ENCODE peak calls at places on chromosomes 2 and 18, in eight cellular contexts. G is left ventricle myocardium superior; P is naive thymus-derived CD4-positive, alpha-beta T cell; S is activated effector memory CD4-positive, alpha-beta T cell treated with Interleukin-2 at 50 U/mL for 16 hours; N is frontal cortex; V is IMR-90; F is left ventricle myocardium inferior; D is NCI-H774. L is an unnamed sample.

GRCh38 chr2:27663463-27664244 is at the start of the genes SLC4A1AP and SUPT7L:
- DNase-seq in G (peak), P (peak), S (peak), N (peak), V (peak), F (peak), D (peak), L (peak)

GRCh38 chr2:127085260-127085666 is 21.7 kb downstream of the BIN1 start:
- DNase-seq in G (no peak), P (no peak), S (no peak), N (no peak), V (peak), F (no peak), D (no peak), L (no peak)

GRCh38 chr2:241788572-241788971 is 11.9 kb downstream of the GAL3ST2 start:
- DNase-seq in G (no peak), P (no peak), S (no peak), N (no peak), V (no peak), F (no peak), D (no peak), L (no peak)

GRCh38 chr18:48021273-48021914 is 90.9 kb upstream of the SMAD2 start:
- DNase-seq in G (no peak), P (no peak), S (no peak), N (no peak), V (no peak), F (no peak), D (no peak), L (no peak)

GRCh38 chr2:119158563-119159347 is at the start of gene C1QL2:
- DNase-seq in G (peak), P (no peak), S (no peak), N (peak), V (no peak), F (no peak), D (no peak), L (no peak)

GRCh38 chr18:22253156-22253555 is 83.8 kb downstream of the GATA6 start:
- DNase-seq in G (no peak), P (no peak), S (no peak), N (no peak), V (no peak), F (no peak), D (no peak), L (no peak)

GRCh38 chr2:25000503-25001328 is 29.0 kb upstream of the DNAJC27 start:
- DNase-seq in G (no peak), P (no peak), S (no peak), N (no peak), V (peak), F (no peak), D (no peak), L (no peak)

GRCh38 chr2:223642496-223642895 is 40.3 kb upstream of the SCG2 start:
- DNase-seq in G (no peak), P (no peak), S (no peak), N (no peak), V (peak), F (no peak), D (no peak), L (no peak)

GRCh38 chr2:32772623-32773221 is 144.9 kb downstream of the TTC27 start:
- DNase-seq in G (no peak), P (no peak), S (no peak), N (peak), V (peak), F (no peak), D (no peak), L (no peak)

GRCh38 chr2:54411801-54412354 is 44.2 kb upstream of the SPTBN1 start:
- DNase-seq in G (no peak), P (no peak), S (no peak), N (no peak), V (peak), F (no peak), D (no peak), L (no peak)

GRCh38 chr2:142754182-142754581 is 123.3 kb upstream of the KYNU start:
- DNase-seq in G (no peak), P (no peak), S (no peak), N (no peak), V (no peak), F (no peak), D (no peak), L (no peak)

GRCh38 chr18:76838182-76838581 is 15.8 kb downstream of the ZNF236 start:
- DNase-seq in G (no peak), P (no peak), S (no peak), N (no peak), V (peak), F (no peak), D (no peak), L (no peak)

GRCh38 chr2:120175000-120175581 is 48.1 kb downstream of the TMEM185B start:
- DNase-seq in G (no peak), P (no peak), S (no peak), N (peak), V (peak), F (no peak), D (peak), L (no peak)

GRCh38 chr2:219567131-219567530 is 4.2 kb downstream of the OBSL1 start:
- DNase-seq in G (no peak), P (no peak), S (no peak), N (no peak), V (no peak), F (no peak), D (no peak), L (peak)

GRCh38 chr2:191276792-191277465 is 31.7 kb downstream of the MYO1B start:
- DNase-seq in G (no peak), P (no peak), S (no peak), N (no peak), V (peak), F (no peak), D (no peak), L (no peak)

GRCh38 chr2:11494310-11494709 is 28.3 kb upstream of the E2F6 start:
- DNase-seq in G (no peak), P (no peak), S (no peak), N (no peak), V (no peak), F (no peak), D (no peak), L (no peak)

GRCh38 chr2:27887830-27888229 is 2.4 kb downstream of the RBKS start:
- DNase-seq in G (no peak), P (no peak), S (no peak), N (no peak), V (no peak), F (no peak), D (no peak), L (no peak)

GRCh38 chr18:11818486-11819203 is 32.6 kb upstream of the CHMP1B start:
- DNase-seq in G (no peak), P (no peak), S (no peak), N (no peak), V (no peak), F (no peak), D (no peak), L (no peak)

GRCh38 chr2:190100298-190100697 is 37.8 kb upstream of the MSTN start:
- DNase-seq in G (no peak), P (no peak), S (no peak), N (no peak), V (no peak), F (no peak), D (no peak), L (no peak)

GRCh38 chr2:217095511-217096205 is 235.8 kb upstream of the TNP1 start:
- DNase-seq in G (no peak), P (no peak), S (no peak), N (no peak), V (no peak), F (no peak), D (no peak), L (no peak)

GRCh38 chr2:128409326-128410034 is 90.8 kb upstream of the HS6ST1 start:
- DNase-seq in G (no peak), P (no peak), S (no peak), N (no peak), V (no peak), F (no peak), D (no peak), L (peak)

GRCh38 chr18:13455960-13456471 is 237.5 kb downstream of the LDLRAD4 start:
- DNase-seq in G (peak), P (no peak), S (peak), N (no peak), V (no peak), F (no peak), D (no peak), L (no peak)

GRCh38 chr2:203796278-203796677 is 71.3 kb upstream of the CTLA4 start:
- DNase-seq in G (no peak), P (no peak), S (no peak), N (no peak), V (no peak), F (no peak), D (no peak), L (no peak)

GRCh38 chr18:21330122-21330701 is 88.2 kb downstream of the GREB1L start:
- DNase-seq in G (no peak), P (no peak), S (no peak), N (no peak), V (no peak), F (peak), D (no peak), L (no peak)

GRCh38 chr2:8534729-8535397 is 147.0 kb upstream of the ID2 start:
- DNase-seq in G (peak), P (no peak), S (no peak), N (peak), V (peak), F (peak), D (no peak), L (peak)

GRCh38 chr2:78427170-78427569 is 598.3 kb upstream of the REG3G start:
- DNase-seq in G (no peak), P (no peak), S (no peak), N (no peak), V (no peak), F (no peak), D (no peak), L (no peak)

GRCh38 chr2:153474407-153474806 is 4.2 kb downstream of the RPRM start:
- DNase-seq in G (no peak), P (no peak), S (no peak), N (no peak), V (no peak), F (no peak), D (no peak), L (no peak)

GRCh38 chr2:233966388-233966787 is 49.2 kb downstream of the TRPM8 start:
- DNase-seq in G (no peak), P (no peak), S (no peak), N (peak), V (peak), F (no peak), D (no peak), L (no peak)

GRCh38 chr2:69190743-69191425 is 177.9 kb downstream of the ANTXR1 start:
- DNase-seq in G (no peak), P (no peak), S (no peak), N (no peak), V (no peak), F (no peak), D (no peak), L (no peak)

GRCh38 chr2:225895126-225895525 is 495.6 kb downstream of the NYAP2 start:
- DNase-seq in G (no peak), P (no peak), S (no peak), N (no peak), V (peak), F (no peak), D (no peak), L (no peak)

GRCh38 chr2:62152000-62152399 is 43.9 kb upstream of the B3GNT2 start:
- DNase-seq in G (no peak), P (no peak), S (no peak), N (no peak), V (peak), F (no peak), D (no peak), L (no peak)

GRCh38 chr18:8366656-8367055 is 242.6 kb upstream of the RAB12 start:
- DNase-seq in G (no peak), P (no peak), S (no peak), N (no peak), V (no peak), F (no peak), D (no peak), L (no peak)